ENCODE peak calls at places on chromosomes 13 and 19, in six cellular contexts. One of them, this sample, is unnamed.
A peak's percentile ranks its signal among the peaks of the same experiment; 100 is the strongest.

GRCh38 chr19:29873024-29873800 is 61.4 kb downstream of the CCNE1 start:
- DNase-seq in breast epithelium: no peak
- DNase-seq in heart right ventricle: peak; percentile 60
- DNase-seq in mammary epithelial cell: no peak
- DNase-seq in colonic mucosa: peak; percentile 51
- DNase-seq in HCT116: no peak
- DNase-seq in this sample: peak; percentile 58

GRCh38 chr13:68359105-68359504 is 1129.0 kb upstream of the PCDH9 start:
- DNase-seq in mammary epithelial cell: no peak
- DNase-seq in HCT116: no peak
- DNase-seq in colonic mucosa: no peak
- DNase-seq in breast epithelium: no peak
- DNase-seq in heart right ventricle: no peak
- DNase-seq in this sample: no peak

GRCh38 chr19:28468701-28469459 is 744.1 kb downstream of the UQCRFS1 start:
- DNase-seq in HCT116: no peak
- DNase-seq in breast epithelium: no peak
- DNase-seq in heart right ventricle: no peak
- DNase-seq in mammary epithelial cell: no peak
- DNase-seq in colonic mucosa: peak; percentile 83
- DNase-seq in this sample: no peak

GRCh38 chr19:39677931-39678889 is 22.5 kb downstream of the LGALS16 start:
- DNase-seq in HCT116: no peak
- DNase-seq in colonic mucosa: no peak
- DNase-seq in mammary epithelial cell: no peak
- DNase-seq in heart right ventricle: no peak
- DNase-seq in breast epithelium: peak; percentile 24
- DNase-seq in this sample: no peak

GRCh38 chr13:113092776-113093579 is 12.6 kb upstream of the F7 start:
- DNase-seq in HCT116: no peak
- DNase-seq in colonic mucosa: no peak
- DNase-seq in heart right ventricle: no peak
- DNase-seq in mammary epithelial cell: no peak
- DNase-seq in breast epithelium: no peak
- DNase-seq in this sample: no peak

GRCh38 chr13:62629618-62630017 is 1214.0 kb upstream of the PCDH20 start:
- DNase-seq in mammary epithelial cell: no peak
- DNase-seq in HCT116: no peak
- DNase-seq in breast epithelium: no peak
- DNase-seq in colonic mucosa: no peak
- DNase-seq in heart right ventricle: no peak
- DNase-seq in this sample: no peak

GRCh38 chr19:11142528-11143171 is 12.9 kb downstream of the SPC24 start:
- DNase-seq in breast epithelium: peak; percentile 95
- DNase-seq in heart right ventricle: peak; percentile 95
- DNase-seq in colonic mucosa: peak; percentile 74
- DNase-seq in HCT116: peak; percentile 79
- DNase-seq in mammary epithelial cell: peak; percentile 88
- DNase-seq in this sample: peak; percentile 98

GRCh38 chr19:41641879-41642485 is 15.1 kb upstream of the CEACAM4 start:
- DNase-seq in breast epithelium: peak; percentile 24
- DNase-seq in heart right ventricle: no peak
- DNase-seq in HCT116: peak; percentile 37
- DNase-seq in mammary epithelial cell: peak; percentile 30
- DNase-seq in colonic mucosa: peak; percentile 88
- DNase-seq in this sample: no peak

GRCh38 chr19:29806098-29806866 is 5.5 kb upstream of the CCNE1 start:
- DNase-seq in mammary epithelial cell: no peak
- DNase-seq in heart right ventricle: peak; percentile 57
- DNase-seq in breast epithelium: no peak
- DNase-seq in colonic mucosa: peak; percentile 31
- DNase-seq in HCT116: no peak
- DNase-seq in this sample: peak; percentile 81

GRCh38 chr13:74067818-74068217 is 66.4 kb downstream of the KLF12 start:
- DNase-seq in breast epithelium: no peak
- DNase-seq in mammary epithelial cell: peak; percentile 62
- DNase-seq in colonic mucosa: no peak
- DNase-seq in heart right ventricle: no peak
- DNase-seq in HCT116: no peak
- DNase-seq in this sample: no peak

GRCh38 chr13:51444922-51445321 is 7.9 kb downstream of the INTS6 start:
- DNase-seq in breast epithelium: no peak
- DNase-seq in heart right ventricle: no peak
- DNase-seq in colonic mucosa: no peak
- DNase-seq in mammary epithelial cell: no peak
- DNase-seq in HCT116: peak; percentile 15
- DNase-seq in this sample: no peak

GRCh38 chr13:110944121-110944967 is 29.5 kb upstream of the ANKRD10 start:
- DNase-seq in breast epithelium: no peak
- DNase-seq in HCT116: peak; percentile 77
- DNase-seq in colonic mucosa: no peak
- DNase-seq in heart right ventricle: no peak
- DNase-seq in mammary epithelial cell: peak; percentile 64
- DNase-seq in this sample: no peak

GRCh38 chr13:72853000-72853399 is 71.1 kb downstream of the PIBF1 start:
- DNase-seq in colonic mucosa: no peak
- DNase-seq in heart right ventricle: no peak
- DNase-seq in breast epithelium: no peak
- DNase-seq in mammary epithelial cell: no peak
- DNase-seq in HCT116: no peak
- DNase-seq in this sample: no peak

GRCh38 chr13:22173605-22174004 is 502.7 kb downstream of the FGF9 start:
- DNase-seq in HCT116: peak; percentile 16
- DNase-seq in heart right ventricle: no peak
- DNase-seq in colonic mucosa: no peak
- DNase-seq in breast epithelium: no peak
- DNase-seq in mammary epithelial cell: no peak
- DNase-seq in this sample: no peak

GRCh38 chr13:114054269-114054668 is 78.2 kb downstream of the RASA3 start:
- DNase-seq in colonic mucosa: no peak
- DNase-seq in heart right ventricle: no peak
- DNase-seq in HCT116: no peak
- DNase-seq in breast epithelium: no peak
- DNase-seq in mammary epithelial cell: no peak
- DNase-seq in this sample: no peak

GRCh38 chr13:91154553-91154952 is 192.9 kb upstream of the MIR17HG start:
- DNase-seq in colonic mucosa: no peak
- DNase-seq in heart right ventricle: no peak
- DNase-seq in HCT116: no peak
- DNase-seq in mammary epithelial cell: no peak
- DNase-seq in breast epithelium: no peak
- DNase-seq in this sample: no peak

GRCh38 chr13:59461411-59461810 is 702.3 kb downstream of the DIAPH3 start:
- DNase-seq in heart right ventricle: no peak
- DNase-seq in colonic mucosa: no peak
- DNase-seq in mammary epithelial cell: no peak
- DNase-seq in breast epithelium: no peak
- DNase-seq in HCT116: no peak
- DNase-seq in this sample: no peak

GRCh38 chr19:21603431-21604153 is 98.2 kb downstream of the ZNF429 start:
- DNase-seq in breast epithelium: no peak
- DNase-seq in mammary epithelial cell: peak; percentile 8
- DNase-seq in HCT116: no peak
- DNase-seq in colonic mucosa: no peak
- DNase-seq in heart right ventricle: no peak
- DNase-seq in this sample: no peak

GRCh38 chr13:80082396-80083096 is 258.4 kb downstream of the SPRY2 start:
- DNase-seq in mammary epithelial cell: peak; percentile 60
- DNase-seq in HCT116: no peak
- DNase-seq in breast epithelium: no peak
- DNase-seq in colonic mucosa: no peak
- DNase-seq in heart right ventricle: no peak
- DNase-seq in this sample: no peak

GRCh38 chr13:42333613-42334328 is 61.8 kb downstream of the AKAP11 start:
- DNase-seq in HCT116: no peak
- DNase-seq in colonic mucosa: no peak
- DNase-seq in heart right ventricle: no peak
- DNase-seq in mammary epithelial cell: peak; percentile 17
- DNase-seq in breast epithelium: no peak
- DNase-seq in this sample: no peak

GRCh38 chr19:3322199-3322978 is 44.0 kb upstream of the NFIC start:
- DNase-seq in breast epithelium: no peak
- DNase-seq in mammary epithelial cell: no peak
- DNase-seq in heart right ventricle: no peak
- DNase-seq in colonic mucosa: no peak
- DNase-seq in HCT116: no peak
- DNase-seq in this sample: no peak

GRCh38 chr19:38003427-38004099 is 96.6 kb downstream of the SIPA1L3 start:
- DNase-seq in breast epithelium: peak; percentile 75
- DNase-seq in HCT116: no peak
- DNase-seq in mammary epithelial cell: peak; percentile 87
- DNase-seq in colonic mucosa: peak; percentile 60
- DNase-seq in heart right ventricle: peak; percentile 65
- DNase-seq in this sample: peak; percentile 89

GRCh38 chr13:44384778-44385177 is 11.2 kb downstream of the SERP2 start:
- DNase-seq in breast epithelium: no peak
- DNase-seq in colonic mucosa: no peak
- DNase-seq in mammary epithelial cell: no peak
- DNase-seq in HCT116: no peak
- DNase-seq in heart right ventricle: no peak
- DNase-seq in this sample: no peak

GRCh38 chr19:6828698-6829633 is 56.5 kb downstream of the VAV1 start:
- DNase-seq in colonic mucosa: no peak
- DNase-seq in HCT116: peak; percentile 98
- DNase-seq in mammary epithelial cell: no peak
- DNase-seq in breast epithelium: no peak
- DNase-seq in heart right ventricle: no peak
- DNase-seq in this sample: no peak
- H3K27ac ChIP-seq in colonic mucosa: no peak overlapping the region
- H3K27ac ChIP-seq in HCT116: peak overlapping the region; percentile 67
- H3K27ac ChIP-seq in mammary epithelial cell: no peak overlapping the region
- H3K27ac ChIP-seq in breast epithelium: no peak overlapping the region
- H3K27ac ChIP-seq in heart right ventricle: no peak overlapping the region
- H3K27ac ChIP-seq in this sample: no peak overlapping the region

GRCh38 chr19:46785980-46786235 is 2.5 kb downstream of the SLC1A5 start:
- DNase-seq in HCT116: no peak
- DNase-seq in breast epithelium: no peak
- DNase-seq in heart right ventricle: no peak
- DNase-seq in mammary epithelial cell: no peak
- DNase-seq in colonic mucosa: no peak
- DNase-seq in this sample: no peak

GRCh38 chr19:46785054-46785979 is 3.1 kb downstream of the SLC1A5 start:
- DNase-seq in colonic mucosa: no peak
- DNase-seq in heart right ventricle: no peak
- DNase-seq in breast epithelium: no peak
- DNase-seq in mammary epithelial cell: no peak
- DNase-seq in HCT116: no peak
- DNase-seq in this sample: no peak

GRCh38 chr19:46787040-46787330 is 1.4 kb downstream of the SLC1A5 start:
- DNase-seq in breast epithelium: no peak
- DNase-seq in mammary epithelial cell: no peak
- DNase-seq in heart right ventricle: no peak
- DNase-seq in HCT116: no peak
- DNase-seq in colonic mucosa: no peak
- DNase-seq in this sample: no peak

GRCh38 chr19:46787331-46788100 is 878 bp downstream of the SLC1A5 start:
- DNase-seq in mammary epithelial cell: peak; percentile 59
- DNase-seq in heart right ventricle: peak; percentile 57
- DNase-seq in HCT116: no peak
- DNase-seq in colonic mucosa: peak; percentile 75
- DNase-seq in breast epithelium: peak; percentile 49
- DNase-seq in this sample: peak; percentile 90

DNA sequence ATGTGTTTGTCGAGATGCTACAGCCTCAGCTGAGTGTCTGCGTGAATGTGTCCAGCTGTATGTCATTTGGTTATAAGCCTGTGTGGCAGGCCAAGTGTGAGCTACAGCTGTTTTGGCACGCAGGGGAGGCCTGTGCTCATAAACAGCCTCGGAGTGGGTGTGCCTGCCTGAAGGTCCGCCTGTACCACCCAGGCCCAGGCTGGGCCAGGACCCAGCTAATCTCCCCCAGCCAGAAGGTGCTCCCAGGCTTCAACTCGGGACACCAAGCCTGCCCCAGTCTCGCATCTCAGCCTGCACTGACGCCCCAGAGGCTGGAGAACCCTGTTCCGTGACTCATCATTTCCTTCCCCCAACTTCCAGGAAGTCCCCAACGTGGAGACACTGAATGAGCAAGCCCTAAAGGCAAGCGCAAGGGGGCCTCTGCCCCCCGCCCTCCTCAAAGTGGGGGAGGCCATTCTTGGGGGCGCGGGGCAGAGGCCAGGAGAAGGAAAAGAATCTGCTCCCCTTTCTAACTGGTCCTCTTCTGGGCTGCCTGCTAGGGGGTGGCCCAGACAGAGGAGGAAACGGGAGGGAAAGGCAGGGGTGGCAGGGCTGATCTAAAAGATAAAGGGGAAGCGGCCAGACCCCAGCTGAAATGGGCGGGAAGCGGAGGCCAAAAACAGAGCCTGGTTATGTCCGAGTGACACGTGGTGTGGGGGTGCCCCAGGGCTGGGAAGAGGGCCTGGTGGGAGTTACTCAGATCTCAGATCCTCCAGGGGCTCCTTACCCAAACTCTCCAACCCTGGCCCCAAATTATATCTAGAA is 2.0 kb downstream of the SLC1A5 start:
- DNase-seq in breast epithelium: peak; percentile 73
- DNase-seq in mammary epithelial cell: peak; percentile 82
- DNase-seq in HCT116: no peak
- DNase-seq in heart right ventricle: peak; percentile 59
- DNase-seq in colonic mucosa: peak; percentile 84
- DNase-seq in this sample: peak; percentile 86
- H3K4me1 ChIP-seq in breast epithelium: peaks cover 15% of the 10 kb centered on the region
- H3K4me1 ChIP-seq in mammary epithelial cell: peaks cover 29% of the 10 kb centered on the region
- H3K4me1 ChIP-seq in HCT116: peaks cover 55% of the 10 kb centered on the region
- H3K4me1 ChIP-seq in heart right ventricle: peaks cover 47% of the 10 kb centered on the region
- H3K4me1 ChIP-seq in colonic mucosa: peaks cover 13% of the 10 kb centered on the region
- H3K4me1 ChIP-seq in this sample: no peaks in the 10 kb centered on the region

DNA sequence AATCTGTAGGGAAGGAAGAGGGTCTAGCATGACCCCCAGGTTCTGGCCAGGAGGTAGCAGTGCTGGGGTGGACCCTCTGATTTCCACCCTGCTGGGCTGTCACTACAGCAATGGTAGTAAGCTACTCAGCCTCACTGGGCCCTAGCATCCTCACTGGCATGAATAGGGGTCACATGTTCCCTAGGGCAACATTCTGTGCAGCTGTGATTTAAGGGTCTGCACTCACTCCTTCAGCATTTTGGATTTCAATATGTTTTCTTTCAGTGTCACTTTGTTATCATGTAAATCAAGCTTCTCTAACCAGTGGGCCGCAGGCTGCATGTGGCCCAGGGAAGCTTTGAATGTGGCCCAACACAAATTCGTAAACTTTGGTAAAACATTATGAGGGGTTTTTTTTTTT is 57.8 kb downstream of the SPATA13 start:
- DNase-seq in mammary epithelial cell: no peak
- DNase-seq in heart right ventricle: no peak
- DNase-seq in breast epithelium: no peak
- DNase-seq in HCT116: no peak
- DNase-seq in colonic mucosa: no peak
- DNase-seq in this sample: no peak
- H3K27ac ChIP-seq in mammary epithelial cell: no peak overlapping the region
- H3K27ac ChIP-seq in heart right ventricle: no peak overlapping the region
- H3K27ac ChIP-seq in breast epithelium: peak overlapping the region; percentile 69
- H3K27ac ChIP-seq in HCT116: no peak overlapping the region
- H3K27ac ChIP-seq in colonic mucosa: peak overlapping the region; percentile 51
- H3K27ac ChIP-seq in this sample: no peak overlapping the region

DNA sequence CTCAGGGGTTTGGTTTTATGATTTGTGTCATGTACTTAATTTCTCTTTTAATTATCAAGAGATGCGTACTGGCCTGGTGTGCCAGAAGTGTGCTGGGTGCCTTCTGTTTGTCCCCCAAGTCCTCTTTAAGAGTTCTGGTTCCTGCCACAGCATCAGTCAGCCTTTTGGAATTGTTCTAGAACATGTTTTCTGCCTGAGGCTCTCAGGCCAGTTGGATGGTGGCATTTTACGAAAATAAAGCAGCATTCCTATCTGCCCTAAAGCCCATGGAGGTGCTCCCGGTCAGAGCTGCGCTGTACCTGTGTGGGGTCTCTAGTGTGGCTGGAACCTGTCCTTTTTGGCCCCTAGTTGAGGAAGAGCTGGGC is 54.1 kb downstream of the TSSK6 start:
- DNase-seq in heart right ventricle: no peak
- DNase-seq in breast epithelium: no peak
- DNase-seq in HCT116: no peak
- DNase-seq in mammary epithelial cell: no peak
- DNase-seq in colonic mucosa: no peak
- DNase-seq in this sample: no peak
- H3K4me1 ChIP-seq in heart right ventricle: peaks cover 74% of the 10 kb centered on the region
- H3K4me1 ChIP-seq in breast epithelium: peaks cover 31% of the 10 kb centered on the region
- H3K4me1 ChIP-seq in HCT116: peaks cover 17% of the 10 kb centered on the region
- H3K4me1 ChIP-seq in mammary epithelial cell: peaks cover 54% of the 10 kb centered on the region
- H3K4me1 ChIP-seq in colonic mucosa: peaks cover 50% of the 10 kb centered on the region
- H3K4me1 ChIP-seq in this sample: no peaks in the 10 kb centered on the region

This sample was measured in aorta.